ENCODE peak calls at places on chromosome 9, in nine cellular contexts. One of them, this sample, is unnamed.

GRCh38 chr9:137878146-137878941 is 762 bp downstream of the CACNA1B start:
- DNase-seq in OCI-LY7: no peak
- DNase-seq in A549: no peak
- DNase-seq in PC-3: no peak
- DNase-seq in testis: peak
- DNase-seq in HCT116: no peak
- DNase-seq in naive thymus-derived CD4-positive, alpha-beta T cell: no peak
- DNase-seq in heart left ventricle: no peak
- DNase-seq in coronary artery: no peak
- DNase-seq in this sample: peak

GRCh38 chr9:26129216-26129615 is 451.0 kb upstream of the TUSC1 start:
- DNase-seq in heart left ventricle: no peak
- DNase-seq in testis: no peak
- DNase-seq in A549: no peak
- DNase-seq in naive thymus-derived CD4-positive, alpha-beta T cell: no peak
- DNase-seq in OCI-LY7: no peak
- DNase-seq in PC-3: no peak
- DNase-seq in coronary artery: no peak
- DNase-seq in HCT116: no peak
- DNase-seq in this sample: no peak

GRCh38 chr9:27950382-27950781 is 377.1 kb upstream of the C9orf72 start:
- DNase-seq in HCT116: no peak
- DNase-seq in A549: no peak
- DNase-seq in testis: no peak
- DNase-seq in heart left ventricle: no peak
- DNase-seq in coronary artery: no peak
- DNase-seq in OCI-LY7: no peak
- DNase-seq in naive thymus-derived CD4-positive, alpha-beta T cell: no peak
- DNase-seq in PC-3: no peak
- DNase-seq in this sample: no peak

GRCh38 chr9:128065907-128066712 is 1.0 kb downstream of the NAIF1 start:
- DNase-seq in PC-3: no peak
- DNase-seq in A549: no peak
- DNase-seq in heart left ventricle: no peak
- DNase-seq in HCT116: no peak
- DNase-seq in naive thymus-derived CD4-positive, alpha-beta T cell: no peak
- DNase-seq in testis: no peak
- DNase-seq in coronary artery: peak
- DNase-seq in OCI-LY7: no peak
- DNase-seq in this sample: no peak

GRCh38 chr9:26723486-26723885 is 169.1 kb downstream of the CAAP1 start:
- DNase-seq in heart left ventricle: no peak
- DNase-seq in A549: peak
- DNase-seq in PC-3: peak
- DNase-seq in testis: peak
- DNase-seq in OCI-LY7: no peak
- DNase-seq in naive thymus-derived CD4-positive, alpha-beta T cell: no peak
- DNase-seq in coronary artery: no peak
- DNase-seq in HCT116: peak
- DNase-seq in this sample: peak

GRCh38 chr9:101387871-101388506 is 3.2 kb upstream of the BAAT start:
- DNase-seq in coronary artery: no peak
- DNase-seq in OCI-LY7: peak
- DNase-seq in naive thymus-derived CD4-positive, alpha-beta T cell: no peak
- DNase-seq in heart left ventricle: no peak
- DNase-seq in HCT116: peak
- DNase-seq in testis: peak
- DNase-seq in PC-3: peak
- DNase-seq in A549: no peak
- DNase-seq in this sample: peak

GRCh38 chr9:137665697-137666504 is 47.1 kb downstream of the EHMT1 start:
- DNase-seq in A549: no peak
- DNase-seq in coronary artery: no peak
- DNase-seq in testis: peak
- DNase-seq in PC-3: no peak
- DNase-seq in heart left ventricle: no peak
- DNase-seq in naive thymus-derived CD4-positive, alpha-beta T cell: no peak
- DNase-seq in OCI-LY7: no peak
- DNase-seq in HCT116: no peak
- DNase-seq in this sample: peak

GRCh38 chr9:113930384-113930783 is 54.3 kb downstream of the ZNF618 start:
- DNase-seq in naive thymus-derived CD4-positive, alpha-beta T cell: no peak
- DNase-seq in coronary artery: no peak
- DNase-seq in HCT116: no peak
- DNase-seq in testis: no peak
- DNase-seq in heart left ventricle: no peak
- DNase-seq in A549: no peak
- DNase-seq in OCI-LY7: no peak
- DNase-seq in PC-3: no peak
- DNase-seq in this sample: no peak

GRCh38 chr9:114487607-114488300 is 17.5 kb downstream of the WHRN start:
- DNase-seq in A549: peak
- DNase-seq in testis: peak
- DNase-seq in PC-3: peak
- DNase-seq in naive thymus-derived CD4-positive, alpha-beta T cell: peak
- DNase-seq in OCI-LY7: peak
- DNase-seq in heart left ventricle: peak
- DNase-seq in coronary artery: no peak
- DNase-seq in HCT116: peak
- DNase-seq in this sample: peak

GRCh38 chr9:6413365-6414263 is 615 bp downstream of the UHRF2 start:
- DNase-seq in coronary artery: peak
- DNase-seq in testis: peak
- DNase-seq in PC-3: peak
- DNase-seq in OCI-LY7: peak
- DNase-seq in naive thymus-derived CD4-positive, alpha-beta T cell: peak
- DNase-seq in A549: no peak
- DNase-seq in heart left ventricle: peak
- DNase-seq in HCT116: no peak
- DNase-seq in this sample: peak

GRCh38 chr9:130074391-130075115 is 20.8 kb downstream of the GPR107 start:
- DNase-seq in testis: no peak
- DNase-seq in coronary artery: no peak
- DNase-seq in OCI-LY7: no peak
- DNase-seq in heart left ventricle: no peak
- DNase-seq in HCT116: no peak
- DNase-seq in A549: no peak
- DNase-seq in PC-3: no peak
- DNase-seq in naive thymus-derived CD4-positive, alpha-beta T cell: no peak
- DNase-seq in this sample: no peak

GRCh38 chr9:80218336-80218735 is 646.6 kb downstream of the TLE4 start:
- DNase-seq in OCI-LY7: no peak
- DNase-seq in heart left ventricle: no peak
- DNase-seq in naive thymus-derived CD4-positive, alpha-beta T cell: no peak
- DNase-seq in A549: no peak
- DNase-seq in PC-3: no peak
- DNase-seq in HCT116: no peak
- DNase-seq in coronary artery: no peak
- DNase-seq in testis: no peak
- DNase-seq in this sample: no peak

GRCh38 chr9:93126825-93127368 is 7.2 kb downstream of the NINJ1 start:
- DNase-seq in testis: peak
- DNase-seq in coronary artery: peak
- DNase-seq in HCT116: no peak
- DNase-seq in heart left ventricle: peak
- DNase-seq in naive thymus-derived CD4-positive, alpha-beta T cell: no peak
- DNase-seq in PC-3: no peak
- DNase-seq in OCI-LY7: no peak
- DNase-seq in A549: no peak
- DNase-seq in this sample: peak

GRCh38 chr9:88949425-88949824 is 41.8 kb upstream of the S1PR3 start:
- DNase-seq in PC-3: no peak
- DNase-seq in testis: peak
- DNase-seq in heart left ventricle: peak
- DNase-seq in naive thymus-derived CD4-positive, alpha-beta T cell: no peak
- DNase-seq in OCI-LY7: no peak
- DNase-seq in HCT116: no peak
- DNase-seq in coronary artery: no peak
- DNase-seq in A549: no peak
- DNase-seq in this sample: no peak

GRCh38 chr9:129483467-129484324 is 137.2 kb downstream of the C9orf50 start:
- DNase-seq in testis: peak
- DNase-seq in OCI-LY7: no peak
- DNase-seq in naive thymus-derived CD4-positive, alpha-beta T cell: no peak
- DNase-seq in heart left ventricle: peak
- DNase-seq in A549: peak
- DNase-seq in PC-3: peak
- DNase-seq in HCT116: peak
- DNase-seq in coronary artery: peak
- DNase-seq in this sample: peak

GRCh38 chr9:128254855-128255759 is 20.7 kb downstream of the GOLGA2 start:
- DNase-seq in OCI-LY7: peak
- DNase-seq in A549: peak
- DNase-seq in coronary artery: no peak
- DNase-seq in naive thymus-derived CD4-positive, alpha-beta T cell: peak
- DNase-seq in testis: peak
- DNase-seq in PC-3: peak
- DNase-seq in heart left ventricle: peak
- DNase-seq in HCT116: peak
- DNase-seq in this sample: peak

GRCh38 chr9:109139851-109140250 is 20.1 kb upstream of the TMEM245 start:
- DNase-seq in HCT116: no peak
- DNase-seq in testis: no peak
- DNase-seq in heart left ventricle: no peak
- DNase-seq in PC-3: no peak
- DNase-seq in A549: no peak
- DNase-seq in coronary artery: no peak
- DNase-seq in OCI-LY7: no peak
- DNase-seq in naive thymus-derived CD4-positive, alpha-beta T cell: no peak
- DNase-seq in this sample: no peak

GRCh38 chr9:3045153-3045552 is 201.3 kb upstream of the PUM3 start:
- DNase-seq in A549: no peak
- DNase-seq in HCT116: no peak
- DNase-seq in heart left ventricle: no peak
- DNase-seq in PC-3: no peak
- DNase-seq in naive thymus-derived CD4-positive, alpha-beta T cell: no peak
- DNase-seq in OCI-LY7: no peak
- DNase-seq in testis: no peak
- DNase-seq in coronary artery: no peak
- DNase-seq in this sample: no peak

GRCh38 chr9:129336130-129336528 is 158.1 kb upstream of the IER5L start:
- DNase-seq in A549: no peak
- DNase-seq in heart left ventricle: no peak
- DNase-seq in PC-3: no peak
- DNase-seq in OCI-LY7: no peak
- DNase-seq in coronary artery: no peak
- DNase-seq in HCT116: no peak
- DNase-seq in naive thymus-derived CD4-positive, alpha-beta T cell: no peak
- DNase-seq in testis: no peak
- DNase-seq in this sample: no peak

GRCh38 chr9:97418894-97419293 is 7.0 kb downstream of the TDRD7 start:
- DNase-seq in naive thymus-derived CD4-positive, alpha-beta T cell: no peak
- DNase-seq in PC-3: no peak
- DNase-seq in testis: no peak
- DNase-seq in HCT116: no peak
- DNase-seq in coronary artery: no peak
- DNase-seq in A549: no peak
- DNase-seq in heart left ventricle: no peak
- DNase-seq in OCI-LY7: no peak
- DNase-seq in this sample: no peak

GRCh38 chr9:2621678-2622360 is at the start of gene VLDLR:
- DNase-seq in coronary artery: peak
- DNase-seq in heart left ventricle: peak
- DNase-seq in testis: peak
- DNase-seq in A549: peak
- DNase-seq in naive thymus-derived CD4-positive, alpha-beta T cell: peak
- DNase-seq in HCT116: no peak
- DNase-seq in OCI-LY7: no peak
- DNase-seq in PC-3: no peak
- DNase-seq in this sample: peak

GRCh38 chr9:16202913-16203734 is 650.3 kb downstream of the CCDC171 start:
- DNase-seq in A549: peak
- DNase-seq in naive thymus-derived CD4-positive, alpha-beta T cell: no peak
- DNase-seq in heart left ventricle: no peak
- DNase-seq in OCI-LY7: no peak
- DNase-seq in PC-3: peak
- DNase-seq in coronary artery: no peak
- DNase-seq in HCT116: no peak
- DNase-seq in testis: no peak
- DNase-seq in this sample: peak

GRCh38 chr9:14314424-14314928 is 535 bp upstream of the NFIB start:
- DNase-seq in OCI-LY7: peak
- DNase-seq in coronary artery: peak
- DNase-seq in PC-3: peak
- DNase-seq in testis: peak
- DNase-seq in naive thymus-derived CD4-positive, alpha-beta T cell: no peak
- DNase-seq in heart left ventricle: peak
- DNase-seq in HCT116: peak
- DNase-seq in A549: peak
- DNase-seq in this sample: peak
- H3K4me3 ChIP-seq in OCI-LY7: peak
- H3K4me3 ChIP-seq in coronary artery: peak
- H3K4me3 ChIP-seq in PC-3: peak
- H3K4me3 ChIP-seq in testis: peak
- H3K4me3 ChIP-seq in naive thymus-derived CD4-positive, alpha-beta T cell: peak
- H3K4me3 ChIP-seq in heart left ventricle: peak
- H3K4me3 ChIP-seq in HCT116: peak
- H3K4me3 ChIP-seq in A549: peak
- H3K4me3 ChIP-seq in this sample: peak

GRCh38 chr9:96027271-96028131 is 152.0 kb downstream of the ERCC6L2 start:
- DNase-seq in A549: no peak
- DNase-seq in testis: peak
- DNase-seq in OCI-LY7: no peak
- DNase-seq in HCT116: no peak
- DNase-seq in heart left ventricle: peak
- DNase-seq in naive thymus-derived CD4-positive, alpha-beta T cell: no peak
- DNase-seq in PC-3: no peak
- DNase-seq in coronary artery: no peak
- DNase-seq in this sample: peak
- H3K4me3 ChIP-seq in A549: no peak
- H3K4me3 ChIP-seq in testis: peak
- H3K4me3 ChIP-seq in OCI-LY7: no peak
- H3K4me3 ChIP-seq in HCT116: no peak
- H3K4me3 ChIP-seq in heart left ventricle: peak
- H3K4me3 ChIP-seq in naive thymus-derived CD4-positive, alpha-beta T cell: peak
- H3K4me3 ChIP-seq in PC-3: no peak
- H3K4me3 ChIP-seq in coronary artery: peak
- H3K4me3 ChIP-seq in this sample: peak

GRCh38 chr9:99135498-99135897 is 30.6 kb downstream of the TGFBR1 start:
- DNase-seq in testis: no peak
- DNase-seq in PC-3: no peak
- DNase-seq in OCI-LY7: peak
- DNase-seq in heart left ventricle: no peak
- DNase-seq in HCT116: no peak
- DNase-seq in A549: no peak
- DNase-seq in naive thymus-derived CD4-positive, alpha-beta T cell: no peak
- DNase-seq in coronary artery: no peak
- DNase-seq in this sample: no peak
- H3K4me3 ChIP-seq in testis: no peak
- H3K4me3 ChIP-seq in PC-3: no peak
- H3K4me3 ChIP-seq in OCI-LY7: no peak
- H3K4me3 ChIP-seq in heart left ventricle: no peak
- H3K4me3 ChIP-seq in HCT116: no peak
- H3K4me3 ChIP-seq in A549: no peak
- H3K4me3 ChIP-seq in naive thymus-derived CD4-positive, alpha-beta T cell: peak
- H3K4me3 ChIP-seq in coronary artery: no peak
- H3K4me3 ChIP-seq in this sample: no peak

DNA sequence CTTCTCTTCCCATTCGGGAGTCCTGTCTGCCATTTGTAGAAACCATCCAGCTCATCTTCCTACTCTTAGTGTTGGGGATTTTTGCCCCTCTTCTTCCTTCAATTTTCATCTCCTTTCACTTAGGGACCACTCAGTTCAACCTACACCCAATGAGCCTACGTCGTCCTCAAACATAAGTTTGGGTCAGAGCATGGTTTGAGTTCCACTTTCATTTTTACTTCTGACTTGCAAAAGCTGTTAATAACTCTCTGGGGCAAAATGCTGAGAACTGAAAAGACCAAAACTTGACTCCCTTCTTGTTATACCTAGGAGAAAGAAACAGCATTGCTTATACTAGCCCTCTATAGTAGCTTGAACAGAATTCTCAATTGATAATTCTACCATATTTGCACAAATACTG is 381.5 kb upstream of the MPDZ start:
- DNase-seq in PC-3: no peak
- DNase-seq in heart left ventricle: no peak
- DNase-seq in coronary artery: no peak
- DNase-seq in A549: no peak
- DNase-seq in testis: no peak
- DNase-seq in HCT116: no peak
- DNase-seq in naive thymus-derived CD4-positive, alpha-beta T cell: no peak
- DNase-seq in OCI-LY7: no peak
- DNase-seq in this sample: no peak
- H3K4me3 ChIP-seq in PC-3: no peak
- H3K4me3 ChIP-seq in heart left ventricle: peak
- H3K4me3 ChIP-seq in coronary artery: no peak
- H3K4me3 ChIP-seq in A549: no peak
- H3K4me3 ChIP-seq in testis: no peak
- H3K4me3 ChIP-seq in HCT116: no peak
- H3K4me3 ChIP-seq in naive thymus-derived CD4-positive, alpha-beta T cell: no peak
- H3K4me3 ChIP-seq in OCI-LY7: no peak
- H3K4me3 ChIP-seq in this sample: no peak